ENCODE peak calls at places on chromosome X, in eight cellular contexts. K is fibroblast of lung, W is aorta, R is cardiac fibroblast, N is OCI-LY7, E is astrocyte of the spinal cord, H is choroid plexus epithelial cell, Q is Caco-2. X is an unnamed sample.

GRCh38 chrX:1686642-1687041 is 71.8 kb downstream of the ASMT start:
- DNase-seq in K (no peak), W (no peak), R (peak; percentile 28), N (no peak), E (peak; percentile 14), H (peak; percentile 27), Q (no peak), X (peak; percentile 27)

GRCh38 chrX:40012039-40012799 is 85.5 kb downstream of the BCOR start:
- DNase-seq in K (peak; percentile 82), W (peak; percentile 53), R (peak; percentile 68), N (no peak), E (peak; percentile 51), H (peak; percentile 71), Q (peak; percentile 31), X (peak; percentile 20)

GRCh38 chrX:1681439-1681838 is 66.6 kb downstream of the ASMT start:
- DNase-seq in K (no peak), W (no peak), R (no peak), N (no peak), E (no peak), H (no peak), Q (no peak), X (no peak)

GRCh38 chrX:155334486-155335316 is at the start of gene CLIC2:
- DNase-seq in K (peak; percentile 84), W (peak; percentile 40), R (peak; percentile 74), N (no peak), E (peak; percentile 81), H (peak; percentile 64), Q (no peak), X (peak; percentile 12)

GRCh38 chrX:8849945-8850344 is 48.8 kb upstream of the FAM9A start:
- DNase-seq in K (no peak), W (no peak), R (no peak), N (no peak), E (no peak), H (no peak), Q (no peak), X (no peak)

GRCh38 chrX:104854790-104855340 is 288.9 kb downstream of the IL1RAPL2 start:
- DNase-seq in K (no peak), W (no peak), R (no peak), N (no peak), E (peak; percentile 68), H (no peak), Q (no peak), X (no peak)

GRCh38 chrX:41118156-41118555 is 32.9 kb downstream of the USP9X start:
- DNase-seq in K (no peak), W (no peak), R (no peak), N (no peak), E (no peak), H (no peak), Q (no peak), X (no peak)

GRCh38 chrX:83845397-83845796 is 15.5 kb upstream of the CYLC1 start:
- DNase-seq in K (peak; percentile 9), W (no peak), R (peak; percentile 38), N (peak; percentile 39), E (peak; percentile 2), H (peak; percentile 30), Q (peak; percentile 33), X (peak; percentile 2)

GRCh38 chrX:46653482-46653881 is 79.9 kb downstream of the CHST7 start:
- DNase-seq in K (peak; percentile 21), W (no peak), R (no peak), N (peak; percentile 5), E (no peak), H (peak; percentile 44), Q (peak; percentile 39), X (no peak)

GRCh38 chrX:19382500-19383145 is 38.9 kb downstream of the PDHA1 start:
- DNase-seq in K (peak; percentile 37), W (peak; percentile 64), R (peak; percentile 46), N (peak; percentile 55), E (peak; percentile 11), H (peak; percentile 56), Q (peak; percentile 54), X (peak; percentile 26)

GRCh38 chrX:134623293-134624045 is 34.8 kb downstream of the PLAC1 start:
- DNase-seq in K (no peak), W (no peak), R (peak; percentile 50), N (no peak), E (peak; percentile 24), H (peak; percentile 35), Q (no peak), X (no peak)

GRCh38 chrX:66672106-66672505 is 33.2 kb upstream of the EDA2R start:
- DNase-seq in K (no peak), W (no peak), R (peak; percentile 40), N (no peak), E (no peak), H (no peak), Q (no peak), X (peak; percentile 5)

GRCh38 chrX:46251755-46252154 is 293.5 kb downstream of the ZNF674 start:
- DNase-seq in K (peak; percentile 64), W (no peak), R (peak; percentile 13), N (no peak), E (peak; percentile 42), H (peak; percentile 9), Q (peak; percentile 39), X (peak; percentile 37)

GRCh38 chrX:95058815-95059214 is 1384.8 kb downstream of the FAM133A start:
- DNase-seq in K (peak; percentile 32), W (no peak), R (peak; percentile 87), N (no peak), E (peak; percentile 82), H (peak; percentile 76), Q (no peak), X (no peak)

GRCh38 chrX:55488559-55489314 is 911 bp downstream of the USP51 start:
- DNase-seq in K (peak; percentile 74), W (peak; percentile 83), R (peak; percentile 60), N (peak; percentile 64), E (peak; percentile 63), H (peak; percentile 68), Q (peak; percentile 48), X (peak; percentile 43)

GRCh38 chrX:105701310-105702052 is 120.9 kb upstream of the NRK start:
- DNase-seq in K (peak; percentile 46), W (no peak), R (peak; percentile 51), N (no peak), E (peak; percentile 20), H (peak; percentile 38), Q (no peak), X (no peak)

GRCh38 chrX:49880668-49881067 is 1.4 kb downstream of the USP27X start:
- DNase-seq in K (no peak), W (no peak), R (no peak), N (no peak), E (no peak), H (no peak), Q (no peak), X (no peak)
- H3K4me3 ChIP-seq in K (no peak overlapping the region), W (no peak overlapping the region), R (no peak overlapping the region), N (no peak overlapping the region), E (no peak overlapping the region), H (no peak overlapping the region), Q (peak overlapping the region; percentile 73), X (no peak overlapping the region)

GRCh38 chrX:68193234-68193633 is 240.1 kb downstream of the OPHN1 start:
- DNase-seq in K (no peak), W (no peak), R (no peak), N (no peak), E (peak; percentile 19), H (no peak), Q (no peak), X (no peak)
- H3K4me3 ChIP-seq in K (no peak overlapping the region), W (no peak overlapping the region), R (no peak overlapping the region), N (no peak overlapping the region), E (no peak overlapping the region), H (no peak overlapping the region), Q (no peak overlapping the region), X (no peak overlapping the region)

GRCh38 chrX:129961180-129962083 is 21.0 kb upstream of the BCORL1 start:
- DNase-seq in K (no peak), W (peak; percentile 66), R (no peak), N (peak; percentile 88), E (no peak), H (no peak), Q (peak; percentile 66), X (peak; percentile 10)
- H3K4me3 ChIP-seq in K (no peak overlapping the region), W (no peak overlapping the region), R (no peak overlapping the region), N (peak overlapping the region; percentile 66), E (no peak overlapping the region), H (no peak overlapping the region), Q (peak overlapping the region; percentile 30), X (no peak overlapping the region)

GRCh38 chrX:148784137-148784536 is 283.7 kb downstream of the AFF2 start:
- DNase-seq in K (no peak), W (no peak), R (no peak), N (no peak), E (no peak), H (no peak), Q (no peak), X (no peak)

DNA sequence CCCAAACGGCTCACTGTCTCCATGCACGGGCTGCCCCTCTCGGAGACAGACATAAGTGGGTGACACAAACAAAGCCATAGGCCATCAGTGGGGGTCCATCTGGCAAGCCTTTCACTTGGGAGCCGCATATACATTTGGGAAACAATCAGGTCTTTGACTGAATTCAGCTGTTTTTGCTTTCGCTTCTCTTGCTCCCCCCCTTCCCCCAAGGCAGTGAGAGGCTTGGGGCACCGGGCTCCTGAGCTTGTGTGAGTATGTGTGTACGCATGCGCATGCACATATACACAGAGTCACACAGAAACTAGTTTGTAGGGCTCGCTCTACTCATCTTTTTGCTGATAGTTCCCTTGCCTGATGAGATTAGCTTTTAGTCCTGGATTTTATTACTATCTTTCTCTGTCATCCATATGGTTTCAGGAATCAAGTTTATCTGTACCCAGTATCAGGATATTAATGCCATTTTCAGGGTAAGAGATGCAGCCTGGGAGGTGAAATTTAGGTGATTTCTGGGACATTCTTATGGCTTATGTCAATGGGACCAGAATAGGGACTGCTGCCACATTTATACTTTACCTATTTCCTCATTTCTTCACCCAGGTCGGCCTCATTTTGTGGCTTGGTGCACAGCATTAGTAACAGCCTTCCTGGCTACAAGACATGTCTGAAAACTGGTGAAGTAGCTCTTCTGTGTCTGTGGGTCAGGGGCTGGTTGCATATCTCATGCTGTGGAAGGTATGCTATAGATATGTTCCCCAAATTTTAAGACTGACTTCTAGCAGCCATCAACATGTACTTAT is 284.6 kb downstream of the AFF2 start:
- DNase-seq in K (no peak), W (no peak), R (no peak), N (peak; percentile 70), E (no peak), H (peak; percentile 1), Q (no peak), X (no peak)
- H3K4me3 ChIP-seq in K (no peak overlapping the region), W (no peak overlapping the region), R (no peak overlapping the region), N (peak overlapping the region; percentile 61), E (no peak overlapping the region), H (no peak overlapping the region), Q (no peak overlapping the region), X (no peak overlapping the region)

DNA sequence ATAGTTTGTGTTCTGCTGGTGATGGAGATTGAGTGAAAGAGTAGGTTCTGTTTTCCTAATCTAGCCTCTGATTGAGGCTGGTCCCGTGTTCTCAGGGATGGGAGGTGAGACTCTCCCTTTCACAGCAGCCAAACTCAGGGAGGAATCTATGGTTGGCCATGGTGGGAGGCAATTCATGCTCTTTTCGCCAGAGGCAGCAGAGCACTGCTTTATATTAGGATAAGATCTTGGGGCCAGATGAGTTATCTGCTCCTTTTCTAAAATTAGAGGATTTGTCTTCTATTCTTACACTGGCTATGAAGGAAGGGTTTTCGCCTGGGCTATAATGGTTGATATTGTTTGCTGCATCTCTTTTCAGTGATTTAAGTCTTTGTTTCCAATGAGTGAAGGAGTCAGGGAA is 63.9 kb upstream of the NLGN4X start:
- DNase-seq in K (no peak), W (no peak), R (no peak), N (no peak), E (no peak), H (no peak), Q (no peak), X (no peak)
- H3K4me3 ChIP-seq in K (no peak overlapping the region), W (no peak overlapping the region), R (no peak overlapping the region), N (no peak overlapping the region), E (no peak overlapping the region), H (no peak overlapping the region), Q (no peak overlapping the region), X (no peak overlapping the region)

GRCh38 chrX:64394874-64395567 is at the start of gene MTMR8:
- DNase-seq in K (peak; percentile 33), W (peak; percentile 83), R (peak; percentile 2), N (peak; percentile 85), E (peak; percentile 0), H (peak; percentile 8), Q (peak; percentile 82), X (peak; percentile 41)
- H3K4me3 ChIP-seq in K (peak within 1 kb of the TSS; percentile 61), W (peak within 1 kb of the TSS; percentile 67), R (peak within 1 kb of the TSS; percentile 32), N (peak within 1 kb of the TSS; percentile 77), E (peak within 1 kb of the TSS; percentile 40), H (peak within 1 kb of the TSS; percentile 41), Q (peak within 1 kb of the TSS; percentile 62), X (peak within 1 kb of the TSS; percentile 49)

X was measured in brain microvascular endothelial cell.